ENCODE peak calls at places on chromosome 12, in seven cellular contexts. H is IMR-90, J is mesendoderm, Q is mesenchymal stem cell, K is neuronal stem cell, E is trophoblast cell, F is H1. G is an unnamed sample.

GRCh38 chr12:89863332-89863938 is 154.8 kb upstream of the ATP2B1 start:
- DNase-seq in H (no peak), Q (no peak), K (no peak), J (no peak), F (no peak), E (peak), G (no peak)

GRCh38 chr12:47651368-47652254 is 54.2 kb downstream of the RPAP3 start:
- DNase-seq in J (peak), K (peak), H (peak), E (peak), F (no peak), Q (peak), G (peak)

GRCh38 chr12:96035283-96036236 is at the start of gene LTA4H:
- DNase-seq in K (peak), J (peak), E (peak), Q (peak), H (peak), F (peak), G (peak)

GRCh38 chr12:52879394-52880351 is 25.2 kb downstream of the KRT8 start:
- DNase-seq in F (no peak), J (peak), K (peak), Q (peak), H (peak), E (peak), G (peak)

GRCh38 chr12:53757095-53757770 is 5.5 kb upstream of the CISTR start:
- DNase-seq in K (peak), F (peak), H (peak), Q (peak), E (peak), J (peak), G (peak)

GRCh38 chr12:50961708-50962107 is 9.4 kb downstream of the HIGD1C start:
- DNase-seq in Q (peak), F (no peak), K (no peak), E (peak), H (peak), J (no peak), G (no peak)

GRCh38 chr12:93229494-93230310 is 148.0 kb upstream of the NUDT4 start:
- DNase-seq in J (peak), K (no peak), Q (peak), E (peak), F (no peak), H (peak), G (no peak)

GRCh38 chr12:24853588-24853987 is 95.3 kb downstream of the BCAT1 start:
- DNase-seq in Q (peak), E (no peak), F (no peak), J (no peak), K (no peak), H (peak), G (no peak)

GRCh38 chr12:33427071-33427470 is 12.5 kb downstream of the SYT10 start:
- DNase-seq in F (no peak), J (peak), E (peak), Q (no peak), K (no peak), H (no peak), G (peak)

GRCh38 chr12:102543931-102544485 is 63.6 kb upstream of the IGF1 start:
- DNase-seq in H (no peak), K (no peak), Q (no peak), F (no peak), J (no peak), E (peak), G (no peak)

GRCh38 chr12:95736631-95737030 is 53.9 kb downstream of the NTN4 start:
- DNase-seq in J (no peak), Q (no peak), K (no peak), E (no peak), H (peak), F (no peak), G (no peak)

GRCh38 chr12:123516221-123516780 is 17.2 kb downstream of the RILPL1 start:
- DNase-seq in K (no peak), E (peak), J (peak), Q (peak), H (no peak), F (no peak), G (peak)

GRCh38 chr12:26736563-26737486 is 96.2 kb downstream of the ITPR2 start:
- DNase-seq in Q (no peak), F (no peak), E (no peak), K (no peak), J (no peak), H (peak), G (no peak)

GRCh38 chr12:26734510-26735248 is 98.3 kb downstream of the ITPR2 start:
- DNase-seq in J (no peak), K (no peak), E (no peak), F (no peak), Q (no peak), H (no peak), G (no peak)

GRCh38 chr12:26732010-26732908 is 100.7 kb downstream of the ITPR2 start:
- DNase-seq in K (no peak), Q (no peak), F (no peak), J (no peak), E (no peak), H (no peak), G (no peak)

GRCh38 chr12:26737487-26738030 is 95.4 kb downstream of the ITPR2 start:
- DNase-seq in K (no peak), Q (no peak), F (no peak), J (no peak), H (no peak), E (no peak), G (no peak)

GRCh38 chr12:26735249-26735639 is 97.8 kb downstream of the ITPR2 start:
- DNase-seq in E (no peak), Q (no peak), F (no peak), J (no peak), H (no peak), K (no peak), G (no peak)
- H2BK5ac ChIP-seq in E (no peak), Q (no peak), F (no peak), J (no peak), H (no peak), K (no peak), G (no peak)

DNA sequence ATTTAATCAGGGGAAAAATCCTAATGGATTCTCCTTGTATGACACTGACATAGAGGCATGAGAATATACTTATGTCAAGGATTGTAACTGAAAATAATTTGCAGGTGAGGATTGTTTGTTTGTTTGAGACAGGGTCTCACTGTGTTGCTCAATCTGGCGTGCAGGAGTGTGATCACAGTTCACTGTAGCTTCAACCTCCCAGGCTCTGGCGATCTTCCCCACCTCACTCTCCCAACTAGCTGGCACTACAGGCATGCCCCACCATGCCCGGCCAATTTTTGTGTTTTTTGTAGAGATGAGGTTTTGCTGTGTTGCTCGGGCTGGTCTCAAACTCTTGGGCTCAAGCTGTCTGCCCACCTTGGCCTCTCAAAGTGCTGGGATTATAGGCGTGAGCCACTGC is 170.1 kb upstream of the HMGA2 start:
- DNase-seq in H (no peak), F (no peak), Q (no peak), K (no peak), J (no peak), E (no peak), G (no peak)
- H2BK5ac ChIP-seq in H (peak), F (no peak), Q (no peak), K (no peak), J (no peak), E (no peak), G (no peak)

GRCh38 chr12:41336041-41336552 is 148.0 kb downstream of the PDZRN4 start:
- DNase-seq in J (peak), K (no peak), E (no peak), F (no peak), Q (no peak), H (no peak), G (no peak)
- H2BK5ac ChIP-seq in J (no peak), K (no peak), E (no peak), F (peak), Q (no peak), H (no peak), G (no peak)

GRCh38 chr12:107138990-107139389 is 45.6 kb upstream of the CRY1 start:
- DNase-seq in Q (no peak), H (no peak), E (no peak), K (no peak), J (no peak), F (no peak), G (no peak)
- H2BK5ac ChIP-seq in Q (no peak), H (no peak), E (no peak), K (no peak), J (no peak), F (no peak), G (no peak)

GRCh38 chr12:57935839-57936512 is 5.4 kb upstream of the ATP23 start:
- DNase-seq in F (peak), J (peak), Q (peak), K (peak), E (peak), H (peak), G (peak)
- H2BK5ac ChIP-seq in F (no peak), J (no peak), Q (peak), K (no peak), E (no peak), H (peak), G (no peak)